ENCODE peak calls at places on chromosomes 6 and 20, in ten cellular contexts. One of them, this sample, is unnamed.

GRCh38 chr6:14943116-14943515 is 302.8 kb upstream of the JARID2 start:
- DNase-seq in gastrocnemius medialis: no peak
- DNase-seq in fibroblast of the aortic adventitia: no peak
- DNase-seq in left lung: no peak
- DNase-seq in CD8-positive, alpha-beta T cell: no peak
- DNase-seq in fibroblast of pulmonary artery: no peak
- DNase-seq in thoracic aorta: no peak
- DNase-seq in GM12878: no peak
- DNase-seq in colonic mucosa: no peak
- DNase-seq in brain microvascular endothelial cell: no peak
- DNase-seq in this sample: peak; percentile 65

GRCh38 chr6:146200136-146200708 is 171.4 kb downstream of the GRM1 start:
- DNase-seq in gastrocnemius medialis: no peak
- DNase-seq in fibroblast of the aortic adventitia: peak; percentile 64
- DNase-seq in left lung: no peak
- DNase-seq in CD8-positive, alpha-beta T cell: no peak
- DNase-seq in fibroblast of pulmonary artery: peak; percentile 23
- DNase-seq in thoracic aorta: no peak
- DNase-seq in GM12878: no peak
- DNase-seq in colonic mucosa: no peak
- DNase-seq in brain microvascular endothelial cell: peak; percentile 3
- DNase-seq in this sample: no peak

GRCh38 chr20:47258745-47259695 is 97.5 kb downstream of the ZMYND8 start:
- DNase-seq in gastrocnemius medialis: no peak
- DNase-seq in fibroblast of the aortic adventitia: peak; percentile 58
- DNase-seq in left lung: no peak
- DNase-seq in CD8-positive, alpha-beta T cell: no peak
- DNase-seq in fibroblast of pulmonary artery: peak; percentile 81
- DNase-seq in thoracic aorta: peak; percentile 29
- DNase-seq in GM12878: peak; percentile 98
- DNase-seq in colonic mucosa: no peak
- DNase-seq in brain microvascular endothelial cell: peak; percentile 66
- DNase-seq in this sample: peak; percentile 89

GRCh38 chr6:21997414-21998037 is 299.3 kb downstream of the PRL start:
- DNase-seq in gastrocnemius medialis: no peak
- DNase-seq in fibroblast of the aortic adventitia: no peak
- DNase-seq in left lung: no peak
- DNase-seq in CD8-positive, alpha-beta T cell: no peak
- DNase-seq in fibroblast of pulmonary artery: peak; percentile 13
- DNase-seq in thoracic aorta: no peak
- DNase-seq in GM12878: no peak
- DNase-seq in colonic mucosa: no peak
- DNase-seq in brain microvascular endothelial cell: no peak
- DNase-seq in this sample: no peak

GRCh38 chr6:159983641-159984080 is 14.8 kb downstream of the IGF2R start:
- DNase-seq in gastrocnemius medialis: no peak
- DNase-seq in fibroblast of the aortic adventitia: peak; percentile 46
- DNase-seq in left lung: no peak
- DNase-seq in CD8-positive, alpha-beta T cell: no peak
- DNase-seq in fibroblast of pulmonary artery: peak; percentile 64
- DNase-seq in thoracic aorta: no peak
- DNase-seq in GM12878: no peak
- DNase-seq in colonic mucosa: no peak
- DNase-seq in brain microvascular endothelial cell: peak; percentile 55
- DNase-seq in this sample: no peak

GRCh38 chr6:149905911-149906371 is 8.0 kb upstream of the RAET1E start:
- DNase-seq in gastrocnemius medialis: no peak
- DNase-seq in fibroblast of the aortic adventitia: no peak
- DNase-seq in left lung: no peak
- DNase-seq in CD8-positive, alpha-beta T cell: no peak
- DNase-seq in fibroblast of pulmonary artery: no peak
- DNase-seq in thoracic aorta: no peak
- DNase-seq in GM12878: no peak
- DNase-seq in colonic mucosa: no peak
- DNase-seq in brain microvascular endothelial cell: no peak
- DNase-seq in this sample: no peak

GRCh38 chr6:87721311-87721710 is 19.3 kb upstream of the AKIRIN2 start:
- DNase-seq in gastrocnemius medialis: no peak
- DNase-seq in fibroblast of the aortic adventitia: peak; percentile 63
- DNase-seq in left lung: no peak
- DNase-seq in CD8-positive, alpha-beta T cell: no peak
- DNase-seq in fibroblast of pulmonary artery: no peak
- DNase-seq in thoracic aorta: no peak
- DNase-seq in GM12878: no peak
- DNase-seq in colonic mucosa: no peak
- DNase-seq in brain microvascular endothelial cell: no peak
- DNase-seq in this sample: no peak

GRCh38 chr6:72554203-72554564 is 67.7 kb upstream of the KCNQ5 start:
- DNase-seq in gastrocnemius medialis: no peak
- DNase-seq in fibroblast of the aortic adventitia: peak; percentile 81
- DNase-seq in left lung: no peak
- DNase-seq in CD8-positive, alpha-beta T cell: no peak
- DNase-seq in fibroblast of pulmonary artery: peak; percentile 58
- DNase-seq in thoracic aorta: no peak
- DNase-seq in GM12878: no peak
- DNase-seq in colonic mucosa: no peak
- DNase-seq in brain microvascular endothelial cell: peak; percentile 67
- DNase-seq in this sample: no peak

GRCh38 chr20:17029698-17030097 is 197.1 kb upstream of the PCSK2 start:
- DNase-seq in gastrocnemius medialis: no peak
- DNase-seq in fibroblast of the aortic adventitia: no peak
- DNase-seq in left lung: no peak
- DNase-seq in CD8-positive, alpha-beta T cell: no peak
- DNase-seq in fibroblast of pulmonary artery: no peak
- DNase-seq in thoracic aorta: no peak
- DNase-seq in GM12878: no peak
- DNase-seq in colonic mucosa: no peak
- DNase-seq in brain microvascular endothelial cell: no peak
- DNase-seq in this sample: no peak

GRCh38 chr6:12312736-12313135 is 22.6 kb downstream of the EDN1 start:
- DNase-seq in gastrocnemius medialis: no peak
- DNase-seq in fibroblast of the aortic adventitia: peak; percentile 37
- DNase-seq in left lung: no peak
- DNase-seq in CD8-positive, alpha-beta T cell: no peak
- DNase-seq in fibroblast of pulmonary artery: no peak
- DNase-seq in thoracic aorta: no peak
- DNase-seq in GM12878: no peak
- DNase-seq in colonic mucosa: no peak
- DNase-seq in brain microvascular endothelial cell: no peak
- DNase-seq in this sample: no peak

GRCh38 chr20:60334936-60335335 is 376.7 kb downstream of the CDH26 start:
- DNase-seq in gastrocnemius medialis: no peak
- DNase-seq in fibroblast of the aortic adventitia: no peak
- DNase-seq in left lung: no peak
- DNase-seq in CD8-positive, alpha-beta T cell: no peak
- DNase-seq in fibroblast of pulmonary artery: no peak
- DNase-seq in thoracic aorta: no peak
- DNase-seq in GM12878: no peak
- DNase-seq in colonic mucosa: no peak
- DNase-seq in brain microvascular endothelial cell: no peak
- DNase-seq in this sample: no peak

GRCh38 chr6:78909391-78909790 is 42.0 kb downstream of the IRAK1BP1 start:
- DNase-seq in gastrocnemius medialis: no peak
- DNase-seq in fibroblast of the aortic adventitia: peak; percentile 57
- DNase-seq in left lung: no peak
- DNase-seq in CD8-positive, alpha-beta T cell: no peak
- DNase-seq in fibroblast of pulmonary artery: peak; percentile 59
- DNase-seq in thoracic aorta: no peak
- DNase-seq in GM12878: no peak
- DNase-seq in colonic mucosa: no peak
- DNase-seq in brain microvascular endothelial cell: peak; percentile 13
- DNase-seq in this sample: no peak

GRCh38 chr6:84350397-84350796 is 123.0 kb upstream of the CEP162 start:
- DNase-seq in gastrocnemius medialis: no peak
- DNase-seq in fibroblast of the aortic adventitia: no peak
- DNase-seq in left lung: no peak
- DNase-seq in CD8-positive, alpha-beta T cell: no peak
- DNase-seq in fibroblast of pulmonary artery: no peak
- DNase-seq in thoracic aorta: no peak
- DNase-seq in GM12878: no peak
- DNase-seq in colonic mucosa: no peak
- DNase-seq in brain microvascular endothelial cell: no peak
- DNase-seq in this sample: no peak

GRCh38 chr6:163369122-163369521 is 45.4 kb upstream of the QKI start:
- DNase-seq in gastrocnemius medialis: no peak
- DNase-seq in fibroblast of the aortic adventitia: no peak
- DNase-seq in left lung: no peak
- DNase-seq in CD8-positive, alpha-beta T cell: no peak
- DNase-seq in fibroblast of pulmonary artery: no peak
- DNase-seq in thoracic aorta: no peak
- DNase-seq in GM12878: no peak
- DNase-seq in colonic mucosa: no peak
- DNase-seq in brain microvascular endothelial cell: no peak
- DNase-seq in this sample: no peak

GRCh38 chr6:35972471-35972985 is 51.6 kb upstream of the SRPK1 start:
- DNase-seq in gastrocnemius medialis: no peak
- DNase-seq in fibroblast of the aortic adventitia: peak; percentile 92
- DNase-seq in left lung: no peak
- DNase-seq in CD8-positive, alpha-beta T cell: no peak
- DNase-seq in fibroblast of pulmonary artery: no peak
- DNase-seq in thoracic aorta: no peak
- DNase-seq in GM12878: no peak
- DNase-seq in colonic mucosa: no peak
- DNase-seq in brain microvascular endothelial cell: no peak
- DNase-seq in this sample: no peak

GRCh38 chr6:13517116-13517515 is 29.7 kb upstream of the GFOD1 start:
- DNase-seq in gastrocnemius medialis: no peak
- DNase-seq in fibroblast of the aortic adventitia: no peak
- DNase-seq in left lung: no peak
- DNase-seq in CD8-positive, alpha-beta T cell: no peak
- DNase-seq in fibroblast of pulmonary artery: peak; percentile 45
- DNase-seq in thoracic aorta: no peak
- DNase-seq in GM12878: no peak
- DNase-seq in colonic mucosa: no peak
- DNase-seq in brain microvascular endothelial cell: no peak
- DNase-seq in this sample: no peak

GRCh38 chr6:100188754-100189153 is 194.7 kb upstream of the MCHR2 start:
- DNase-seq in gastrocnemius medialis: no peak
- DNase-seq in fibroblast of the aortic adventitia: peak; percentile 42
- DNase-seq in left lung: no peak
- DNase-seq in CD8-positive, alpha-beta T cell: no peak
- DNase-seq in fibroblast of pulmonary artery: no peak
- DNase-seq in thoracic aorta: no peak
- DNase-seq in GM12878: no peak
- DNase-seq in colonic mucosa: no peak
- DNase-seq in brain microvascular endothelial cell: no peak
- DNase-seq in this sample: no peak

DNA sequence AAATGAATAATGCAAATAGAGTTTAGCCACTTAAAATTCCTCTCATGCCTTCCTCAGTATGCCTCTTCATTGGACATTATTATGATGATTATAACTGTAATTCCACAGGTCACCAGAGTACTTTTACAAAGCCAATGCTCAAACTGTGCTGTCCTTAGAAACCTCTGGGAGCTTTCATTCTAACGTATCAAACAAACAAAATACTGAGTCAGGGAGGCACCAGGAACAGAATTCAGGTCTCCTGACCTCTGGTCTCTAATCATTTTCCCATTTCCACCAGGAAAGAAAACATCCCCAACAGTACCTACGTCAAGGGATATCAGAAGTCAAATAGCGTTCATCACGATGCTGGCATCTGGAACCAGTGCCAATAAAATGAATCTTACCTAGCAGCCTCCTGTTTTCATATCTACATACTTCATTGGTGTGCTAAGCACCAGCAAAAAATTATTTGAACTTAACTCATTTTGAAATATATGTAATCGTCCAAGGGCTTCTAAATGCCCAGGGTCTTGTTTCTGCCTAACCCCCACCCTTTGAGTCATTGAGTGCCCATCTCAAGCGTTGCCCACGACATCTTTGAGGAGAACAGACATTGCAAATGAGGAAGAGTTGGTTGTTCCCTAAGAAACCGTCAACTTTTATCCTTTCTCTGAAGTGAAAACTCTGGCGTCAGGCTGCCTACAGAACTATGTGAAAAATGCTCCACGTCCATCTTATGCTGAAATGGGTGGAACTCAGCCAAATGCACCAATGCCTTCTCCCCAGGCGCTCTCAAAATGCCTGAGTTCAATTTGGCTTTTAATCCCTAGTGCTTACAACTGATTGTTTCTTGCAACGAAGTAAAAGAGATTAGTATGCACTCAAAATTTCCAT is 37.8 kb downstream of the NEDD9 start:
- DNase-seq in gastrocnemius medialis: no peak
- DNase-seq in fibroblast of the aortic adventitia: peak; percentile 80
- DNase-seq in left lung: no peak
- DNase-seq in CD8-positive, alpha-beta T cell: no peak
- DNase-seq in fibroblast of pulmonary artery: peak; percentile 90
- DNase-seq in thoracic aorta: no peak
- DNase-seq in GM12878: no peak
- DNase-seq in colonic mucosa: no peak
- DNase-seq in brain microvascular endothelial cell: peak; percentile 90
- DNase-seq in this sample: no peak
- TF ChIP-seq CTCF in gastrocnemius medialis: no peak
- TF ChIP-seq CTCF in fibroblast of the aortic adventitia: no peak
- TF ChIP-seq CTCF in left lung: no peak
- TF ChIP-seq CTCF in CD8-positive, alpha-beta T cell: no peak
- TF ChIP-seq CTCF in fibroblast of pulmonary artery: no peak
- TF ChIP-seq CTCF in thoracic aorta: no peak
- TF ChIP-seq CTCF in GM12878: no peak
- TF ChIP-seq CTCF in colonic mucosa: no peak
- TF ChIP-seq CTCF in brain microvascular endothelial cell: peak; percentile 6
- TF ChIP-seq CTCF in this sample: no peak

GRCh38 chr6:156699017-156699421 is 78.2 kb upstream of the ARID1B start:
- DNase-seq in gastrocnemius medialis: no peak
- DNase-seq in fibroblast of the aortic adventitia: peak; percentile 68
- DNase-seq in left lung: no peak
- DNase-seq in CD8-positive, alpha-beta T cell: no peak
- DNase-seq in fibroblast of pulmonary artery: peak; percentile 76
- DNase-seq in thoracic aorta: no peak
- DNase-seq in GM12878: peak; percentile 85
- DNase-seq in colonic mucosa: no peak
- DNase-seq in brain microvascular endothelial cell: peak; percentile 79
- DNase-seq in this sample: peak; percentile 86
- H3K4me3 ChIP-seq in gastrocnemius medialis: no peak overlapping the region
- H3K4me3 ChIP-seq in fibroblast of the aortic adventitia: no peak overlapping the region
- H3K4me3 ChIP-seq in left lung: no peak overlapping the region
- H3K4me3 ChIP-seq in CD8-positive, alpha-beta T cell: no peak overlapping the region
- H3K4me3 ChIP-seq in fibroblast of pulmonary artery: no peak overlapping the region
- H3K4me3 ChIP-seq in thoracic aorta: no peak overlapping the region
- H3K4me3 ChIP-seq in GM12878: peak overlapping the region; percentile 65
- H3K4me3 ChIP-seq in colonic mucosa: no peak overlapping the region
- H3K4me3 ChIP-seq in brain microvascular endothelial cell: no peak overlapping the region
- H3K4me3 ChIP-seq in this sample: peak overlapping the region; percentile 51

GRCh38 chr6:157982580-157983438 is 1.1 kb downstream of the SYNJ2 start:
- DNase-seq in gastrocnemius medialis: no peak
- DNase-seq in fibroblast of the aortic adventitia: peak; percentile 45
- DNase-seq in left lung: peak; percentile 13
- DNase-seq in CD8-positive, alpha-beta T cell: no peak
- DNase-seq in fibroblast of pulmonary artery: peak; percentile 52
- DNase-seq in thoracic aorta: no peak
- DNase-seq in GM12878: no peak
- DNase-seq in colonic mucosa: peak; percentile 62
- DNase-seq in brain microvascular endothelial cell: peak; percentile 57
- DNase-seq in this sample: peak; percentile 35
- TF ChIP-seq CTCF in gastrocnemius medialis: no peak
- TF ChIP-seq CTCF in fibroblast of the aortic adventitia: peak; percentile 35
- TF ChIP-seq CTCF in left lung: no peak
- TF ChIP-seq CTCF in CD8-positive, alpha-beta T cell: no peak
- TF ChIP-seq CTCF in fibroblast of pulmonary artery: peak; percentile 40
- TF ChIP-seq CTCF in thoracic aorta: peak; percentile 55
- TF ChIP-seq CTCF in GM12878: no peak
- TF ChIP-seq CTCF in colonic mucosa: peak; percentile 25
- TF ChIP-seq CTCF in brain microvascular endothelial cell: peak; percentile 65
- TF ChIP-seq CTCF in this sample: peak; percentile 21

GRCh38 chr6:45979311-45979710 is 36.3 kb downstream of the CLIC5 start:
- DNase-seq in gastrocnemius medialis: no peak
- DNase-seq in fibroblast of the aortic adventitia: no peak
- DNase-seq in left lung: no peak
- DNase-seq in CD8-positive, alpha-beta T cell: no peak
- DNase-seq in fibroblast of pulmonary artery: no peak
- DNase-seq in thoracic aorta: no peak
- DNase-seq in GM12878: no peak
- DNase-seq in colonic mucosa: no peak
- DNase-seq in brain microvascular endothelial cell: no peak
- DNase-seq in this sample: no peak
- H3K4me3 ChIP-seq in gastrocnemius medialis: no peak overlapping the region
- H3K4me3 ChIP-seq in fibroblast of the aortic adventitia: no peak overlapping the region
- H3K4me3 ChIP-seq in left lung: no peak overlapping the region
- H3K4me3 ChIP-seq in CD8-positive, alpha-beta T cell: no peak overlapping the region
- H3K4me3 ChIP-seq in fibroblast of pulmonary artery: no peak overlapping the region
- H3K4me3 ChIP-seq in thoracic aorta: no peak overlapping the region
- H3K4me3 ChIP-seq in GM12878: no peak overlapping the region
- H3K4me3 ChIP-seq in colonic mucosa: no peak overlapping the region
- H3K4me3 ChIP-seq in brain microvascular endothelial cell: no peak overlapping the region
- H3K4me3 ChIP-seq in this sample: no peak overlapping the region